ENCODE peak calls at places on chromosomes 6 and 20, in seven cellular contexts. One of them, this sample, is unnamed.

GRCh38 chr6:134519456-134519855 is 201.5 kb upstream of the SGK1 start:
- DNase-seq in lower lobe of right lung: peak; percentile 67
- DNase-seq in HCT116: no peak
- DNase-seq in stomach: no peak
- DNase-seq in Peyer's patch: no peak
- DNase-seq in uterus: peak; percentile 22
- DNase-seq in psoas muscle: no peak
- DNase-seq in this sample: peak; percentile 36

GRCh38 chr6:167047554-167047953 is 48.4 kb downstream of the CEP43 start:
- DNase-seq in psoas muscle: no peak
- DNase-seq in Peyer's patch: no peak
- DNase-seq in stomach: peak; percentile 43
- DNase-seq in uterus: no peak
- DNase-seq in HCT116: no peak
- DNase-seq in lower lobe of right lung: peak; percentile 76
- DNase-seq in this sample: peak; percentile 71

GRCh38 chr20:12535770-12536169 is 473.0 kb upstream of the SPTLC3 start:
- DNase-seq in stomach: no peak
- DNase-seq in lower lobe of right lung: no peak
- DNase-seq in Peyer's patch: no peak
- DNase-seq in psoas muscle: no peak
- DNase-seq in HCT116: no peak
- DNase-seq in uterus: no peak
- DNase-seq in this sample: no peak

GRCh38 chr6:157326979-157327378 is 3.7 kb upstream of the TMEM242 start:
- DNase-seq in HCT116: no peak
- DNase-seq in Peyer's patch: no peak
- DNase-seq in lower lobe of right lung: no peak
- DNase-seq in uterus: no peak
- DNase-seq in psoas muscle: no peak
- DNase-seq in stomach: no peak
- DNase-seq in this sample: no peak

GRCh38 chr6:26415791-26416190 is 13.7 kb downstream of the BTN3A1 start:
- DNase-seq in lower lobe of right lung: no peak
- DNase-seq in uterus: no peak
- DNase-seq in stomach: no peak
- DNase-seq in psoas muscle: no peak
- DNase-seq in Peyer's patch: no peak
- DNase-seq in HCT116: no peak
- DNase-seq in this sample: no peak

GRCh38 chr6:15152720-15153119 is 93.1 kb upstream of the JARID2 start:
- DNase-seq in psoas muscle: no peak
- DNase-seq in HCT116: no peak
- DNase-seq in uterus: no peak
- DNase-seq in lower lobe of right lung: no peak
- DNase-seq in Peyer's patch: no peak
- DNase-seq in stomach: no peak
- DNase-seq in this sample: no peak

GRCh38 chr6:39143238-39143930 is 28.4 kb upstream of the SAYSD1 start:
- DNase-seq in HCT116: no peak
- DNase-seq in Peyer's patch: no peak
- DNase-seq in uterus: no peak
- DNase-seq in lower lobe of right lung: no peak
- DNase-seq in stomach: peak; percentile 40
- DNase-seq in psoas muscle: no peak
- DNase-seq in this sample: no peak

GRCh38 chr6:17015144-17015543 is 86.7 kb upstream of the STMND1 start:
- DNase-seq in uterus: no peak
- DNase-seq in Peyer's patch: no peak
- DNase-seq in stomach: no peak
- DNase-seq in HCT116: no peak
- DNase-seq in psoas muscle: no peak
- DNase-seq in lower lobe of right lung: no peak
- DNase-seq in this sample: no peak

GRCh38 chr6:42984924-42985475 is 630 bp downstream of the PPP2R5D start:
- DNase-seq in lower lobe of right lung: no peak
- DNase-seq in HCT116: no peak
- DNase-seq in psoas muscle: no peak
- DNase-seq in uterus: no peak
- DNase-seq in Peyer's patch: no peak
- DNase-seq in stomach: no peak
- DNase-seq in this sample: peak; percentile 17

GRCh38 chr6:138608896-138609295 is 109.6 kb upstream of the NHSL1 start:
- DNase-seq in uterus: no peak
- DNase-seq in lower lobe of right lung: no peak
- DNase-seq in psoas muscle: no peak
- DNase-seq in stomach: no peak
- DNase-seq in HCT116: no peak
- DNase-seq in Peyer's patch: no peak
- DNase-seq in this sample: no peak

GRCh38 chr6:138610816-138611215 is 111.5 kb upstream of the NHSL1 start:
- DNase-seq in stomach: no peak
- DNase-seq in Peyer's patch: no peak
- DNase-seq in uterus: no peak
- DNase-seq in psoas muscle: no peak
- DNase-seq in HCT116: no peak
- DNase-seq in lower lobe of right lung: no peak
- DNase-seq in this sample: no peak

GRCh38 chr6:138605958-138606357 is 106.7 kb upstream of the NHSL1 start:
- DNase-seq in HCT116: no peak
- DNase-seq in Peyer's patch: no peak
- DNase-seq in lower lobe of right lung: no peak
- DNase-seq in psoas muscle: no peak
- DNase-seq in uterus: no peak
- DNase-seq in stomach: no peak
- DNase-seq in this sample: no peak

GRCh38 chr6:138609801-138610430 is 110.6 kb upstream of the NHSL1 start:
- DNase-seq in uterus: no peak
- DNase-seq in lower lobe of right lung: no peak
- DNase-seq in HCT116: no peak
- DNase-seq in Peyer's patch: no peak
- DNase-seq in psoas muscle: no peak
- DNase-seq in stomach: no peak
- DNase-seq in this sample: no peak

DNA sequence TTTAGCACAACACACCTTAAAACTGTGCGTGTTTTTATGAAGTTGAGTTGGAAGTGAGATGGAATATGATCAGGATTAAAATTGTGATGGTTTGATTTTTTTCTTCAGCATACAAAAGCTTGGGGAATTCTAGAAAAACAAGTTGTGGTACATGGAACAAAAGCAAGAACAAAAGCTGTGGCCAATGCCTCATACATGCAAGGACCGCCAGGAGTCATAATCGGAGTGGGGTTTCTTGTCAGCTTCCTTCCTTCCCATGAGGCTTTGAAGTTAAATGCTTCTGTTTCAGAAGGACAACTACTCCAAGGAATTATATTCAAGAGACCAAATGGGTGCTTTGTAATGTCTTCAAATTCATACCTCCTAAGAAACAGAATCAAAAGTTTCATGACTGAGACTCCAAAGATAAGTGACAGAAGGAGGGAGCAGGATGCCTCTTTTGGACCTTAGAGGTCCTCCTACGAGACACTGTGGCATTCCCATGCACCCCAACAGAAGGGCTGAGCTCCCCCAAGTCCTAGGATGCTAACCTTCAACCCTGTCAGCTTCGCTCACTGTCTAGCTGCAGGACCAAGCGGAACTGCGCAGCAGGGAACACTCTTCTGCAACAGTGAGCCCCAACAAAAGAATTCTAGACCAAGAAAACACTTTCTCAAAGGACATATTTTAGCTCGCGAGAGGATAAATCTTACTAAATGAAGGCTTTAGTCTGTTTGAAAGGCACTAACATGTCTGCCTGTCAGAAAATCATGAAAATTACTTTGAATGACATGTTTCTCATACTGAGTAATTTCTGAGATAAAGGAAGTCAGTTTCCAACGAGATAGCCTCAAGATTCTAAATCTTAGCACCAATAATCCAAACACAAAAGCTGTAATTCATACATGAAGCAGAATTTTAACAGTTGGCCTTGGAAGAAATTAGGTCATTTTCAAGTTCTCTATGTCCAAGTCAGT is 108.5 kb upstream of the NHSL1 start:
- DNase-seq in HCT116: no peak
- DNase-seq in stomach: no peak
- DNase-seq in lower lobe of right lung: no peak
- DNase-seq in psoas muscle: no peak
- DNase-seq in uterus: no peak
- DNase-seq in Peyer's patch: no peak
- DNase-seq in this sample: no peak
- H3K4me1 ChIP-seq in HCT116: no peaks in the 10 kb centered on the region
- H3K4me1 ChIP-seq in stomach: no peaks in the 10 kb centered on the region
- H3K4me1 ChIP-seq in lower lobe of right lung: no peaks in the 10 kb centered on the region
- H3K4me1 ChIP-seq in psoas muscle: no peaks in the 10 kb centered on the region
- H3K4me1 ChIP-seq in uterus: no peaks in the 10 kb centered on the region
- H3K4me1 ChIP-seq in Peyer's patch: no peaks in the 10 kb centered on the region
- H3K4me1 ChIP-seq in this sample: no peaks in the 10 kb centered on the region

GRCh38 chr6:159033160-159034049 is 11.4 kb downstream of the TAGAP start:
- DNase-seq in stomach: no peak
- DNase-seq in psoas muscle: no peak
- DNase-seq in lower lobe of right lung: no peak
- DNase-seq in HCT116: no peak
- DNase-seq in uterus: no peak
- DNase-seq in Peyer's patch: no peak
- DNase-seq in this sample: no peak

GRCh38 chr6:159038914-159039884 is 5.6 kb downstream of the TAGAP start:
- DNase-seq in psoas muscle: no peak
- DNase-seq in lower lobe of right lung: no peak
- DNase-seq in Peyer's patch: no peak
- DNase-seq in HCT116: no peak
- DNase-seq in stomach: no peak
- DNase-seq in uterus: peak; percentile 29
- DNase-seq in this sample: no peak

GRCh38 chr6:159036673-159037072 is 8.1 kb downstream of the TAGAP start:
- DNase-seq in lower lobe of right lung: no peak
- DNase-seq in uterus: no peak
- DNase-seq in HCT116: no peak
- DNase-seq in stomach: no peak
- DNase-seq in psoas muscle: no peak
- DNase-seq in Peyer's patch: no peak
- DNase-seq in this sample: no peak

GRCh38 chr6:159037746-159038290 is 7.0 kb downstream of the TAGAP start:
- DNase-seq in psoas muscle: no peak
- DNase-seq in Peyer's patch: no peak
- DNase-seq in HCT116: no peak
- DNase-seq in uterus: no peak
- DNase-seq in stomach: no peak
- DNase-seq in lower lobe of right lung: no peak
- DNase-seq in this sample: no peak

DNA sequence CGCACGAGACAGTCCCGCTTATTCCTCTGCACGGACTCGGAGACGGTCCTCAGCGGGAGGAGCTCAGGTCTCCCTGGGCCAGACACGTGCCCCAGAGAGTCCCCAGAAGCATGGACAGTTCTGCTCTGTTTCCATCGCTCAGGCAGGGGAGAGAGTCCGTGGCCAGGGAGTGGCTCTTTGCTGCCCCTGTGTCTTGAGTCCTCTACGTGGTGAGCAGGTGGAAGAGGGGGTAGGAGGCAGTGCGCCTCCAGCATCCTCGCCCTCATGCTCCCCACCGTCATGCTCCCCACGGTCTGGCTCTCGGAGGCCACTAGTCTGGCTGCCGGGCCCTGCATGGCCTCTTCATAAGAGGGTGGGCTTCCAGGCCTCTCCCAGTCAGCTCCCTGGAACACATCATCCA is 8.9 kb downstream of the TAGAP start:
- DNase-seq in stomach: no peak
- DNase-seq in uterus: no peak
- DNase-seq in HCT116: no peak
- DNase-seq in psoas muscle: no peak
- DNase-seq in Peyer's patch: no peak
- DNase-seq in lower lobe of right lung: no peak
- DNase-seq in this sample: no peak
- TF ChIP-seq CTCF in stomach: no peak
- TF ChIP-seq CTCF in uterus: no peak
- TF ChIP-seq CTCF in HCT116: no peak
- TF ChIP-seq CTCF in psoas muscle: no peak
- TF ChIP-seq CTCF in Peyer's patch: no peak
- TF ChIP-seq CTCF in lower lobe of right lung: no peak
- TF ChIP-seq CTCF in this sample: no peak

GRCh38 chr6:147257760-147258159 is 53.5 kb downstream of the STXBP5 start:
- DNase-seq in Peyer's patch: no peak
- DNase-seq in psoas muscle: no peak
- DNase-seq in lower lobe of right lung: no peak
- DNase-seq in uterus: no peak
- DNase-seq in stomach: no peak
- DNase-seq in HCT116: no peak
- DNase-seq in this sample: no peak

GRCh38 chr6:147251072-147251471 is 46.9 kb downstream of the STXBP5 start:
- DNase-seq in stomach: no peak
- DNase-seq in Peyer's patch: no peak
- DNase-seq in psoas muscle: no peak
- DNase-seq in uterus: no peak
- DNase-seq in lower lobe of right lung: no peak
- DNase-seq in HCT116: no peak
- DNase-seq in this sample: no peak

GRCh38 chr6:147260091-147260490 is 55.9 kb downstream of the STXBP5 start:
- DNase-seq in lower lobe of right lung: no peak
- DNase-seq in stomach: no peak
- DNase-seq in psoas muscle: no peak
- DNase-seq in HCT116: no peak
- DNase-seq in uterus: no peak
- DNase-seq in Peyer's patch: no peak
- DNase-seq in this sample: no peak

DNA sequence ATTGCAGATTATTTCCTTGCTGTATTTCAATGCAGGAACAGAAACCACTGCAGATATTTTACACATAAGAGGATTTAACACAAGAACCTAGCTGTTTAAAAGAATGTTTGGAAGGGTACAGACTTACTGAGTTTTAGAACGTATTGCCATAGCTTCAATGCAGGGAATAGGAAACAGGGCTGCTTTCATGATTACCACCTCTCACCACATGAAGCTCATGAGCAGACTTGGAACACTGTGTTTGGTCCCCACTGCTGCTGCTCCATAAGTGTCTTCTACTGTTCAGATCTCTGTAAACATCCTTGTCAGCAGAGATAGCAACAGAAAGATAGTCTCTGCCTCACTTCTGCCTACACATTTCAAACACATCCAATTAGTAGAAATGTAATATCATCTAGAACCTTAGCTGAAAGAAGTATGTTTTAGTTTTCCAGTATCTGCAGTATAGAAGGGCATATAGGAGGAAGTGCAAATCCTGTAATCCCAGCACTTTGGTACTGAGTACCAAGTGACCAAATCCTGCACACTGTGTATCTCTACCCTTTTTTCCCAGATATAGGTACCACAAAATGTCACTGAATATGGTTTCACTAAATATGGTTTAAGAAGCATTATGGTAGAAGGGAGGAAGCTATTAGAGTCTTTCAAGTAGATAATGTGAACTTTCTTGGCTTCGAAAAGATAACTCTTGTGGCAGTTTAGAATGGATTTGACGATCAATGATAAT is 51.9 kb downstream of the STXBP5 start:
- DNase-seq in HCT116: no peak
- DNase-seq in stomach: no peak
- DNase-seq in psoas muscle: no peak
- DNase-seq in lower lobe of right lung: no peak
- DNase-seq in uterus: no peak
- DNase-seq in Peyer's patch: no peak
- DNase-seq in this sample: no peak
- H3K36me3 ChIP-seq in HCT116: no peaks in the 10 kb centered on the region
- H3K36me3 ChIP-seq in stomach: peaks cover 12% of the 10 kb centered on the region
- H3K36me3 ChIP-seq in psoas muscle: peaks cover 11% of the 10 kb centered on the region
- H3K36me3 ChIP-seq in lower lobe of right lung: no peaks in the 10 kb centered on the region
- H3K36me3 ChIP-seq in uterus: no peaks in the 10 kb centered on the region
- H3K36me3 ChIP-seq in Peyer's patch: no peaks in the 10 kb centered on the region
- H3K36me3 ChIP-seq in this sample: peaks cover 4% of the 10 kb centered on the region

GRCh38 chr20:1657556-1658334 is at the start of gene SIRPG:
- DNase-seq in stomach: no peak
- DNase-seq in lower lobe of right lung: no peak
- DNase-seq in psoas muscle: no peak
- DNase-seq in Peyer's patch: no peak
- DNase-seq in HCT116: no peak
- DNase-seq in uterus: no peak
- DNase-seq in this sample: no peak
- H3K4me1 ChIP-seq in stomach: no peaks in the 10 kb centered on the region
- H3K4me1 ChIP-seq in lower lobe of right lung: no peaks in the 10 kb centered on the region
- H3K4me1 ChIP-seq in psoas muscle: no peaks in the 10 kb centered on the region
- H3K4me1 ChIP-seq in Peyer's patch: no peaks in the 10 kb centered on the region
- H3K4me1 ChIP-seq in HCT116: no peaks in the 10 kb centered on the region
- H3K4me1 ChIP-seq in uterus: no peaks in the 10 kb centered on the region
- H3K4me1 ChIP-seq in this sample: no peaks in the 10 kb centered on the region

This sample was measured in mucosa of descending colon.